ENCODE peak calls at places on chromosomes 12 and 14, in four cellular contexts. One of them, this sample, is unnamed.

GRCh38 chr12:47811070-47811391 is 8.7 kb downstream of the HDAC7 start:
- DNase-seq in neuronal stem cell: no peak
- DNase-seq in IMR-90: no peak
- DNase-seq in H1: no peak
- DNase-seq in this sample: peak

GRCh38 chr14:77355811-77356210 is 21.1 kb downstream of the TMED8 start:
- DNase-seq in neuronal stem cell: no peak
- DNase-seq in IMR-90: no peak
- DNase-seq in H1: no peak
- DNase-seq in this sample: no peak

GRCh38 chr12:124398578-124399227 is 103.8 kb downstream of the RFLNA start:
- DNase-seq in neuronal stem cell: no peak
- DNase-seq in IMR-90: no peak
- DNase-seq in H1: no peak
- DNase-seq in this sample: no peak

GRCh38 chr12:56032006-56032405 is 9.7 kb upstream of the RPS26 start:
- DNase-seq in neuronal stem cell: no peak
- DNase-seq in IMR-90: no peak
- DNase-seq in H1: no peak
- DNase-seq in this sample: no peak

GRCh38 chr12:118034429-118035193 is 18.1 kb downstream of the RFC5 start:
- DNase-seq in neuronal stem cell: no peak
- DNase-seq in IMR-90: peak
- DNase-seq in H1: no peak
- DNase-seq in this sample: peak

GRCh38 chr12:123924539-123924938 is 48.1 kb downstream of the CCDC92 start:
- DNase-seq in neuronal stem cell: no peak
- DNase-seq in IMR-90: no peak
- DNase-seq in H1: no peak
- DNase-seq in this sample: no peak

GRCh38 chr14:22848391-22849164 is 12.2 kb downstream of the MMP14 start:
- DNase-seq in neuronal stem cell: no peak
- DNase-seq in IMR-90: peak
- DNase-seq in H1: no peak
- DNase-seq in this sample: peak

GRCh38 chr12:48003226-48004038 is 844 bp downstream of the COL2A1 start:
- DNase-seq in neuronal stem cell: peak
- DNase-seq in IMR-90: no peak
- DNase-seq in H1: no peak
- DNase-seq in this sample: no peak

GRCh38 chr14:96673706-96674105 is 123.5 kb upstream of the VRK1 start:
- DNase-seq in neuronal stem cell: no peak
- DNase-seq in IMR-90: no peak
- DNase-seq in H1: no peak
- DNase-seq in this sample: no peak

GRCh38 chr14:58677525-58677924 is 39.8 kb downstream of the DACT1 start:
- DNase-seq in neuronal stem cell: no peak
- DNase-seq in IMR-90: no peak
- DNase-seq in H1: no peak
- DNase-seq in this sample: no peak

GRCh38 chr12:92784356-92784755 is 81.6 kb downstream of the PLEKHG7 start:
- DNase-seq in neuronal stem cell: no peak
- DNase-seq in IMR-90: peak
- DNase-seq in H1: no peak
- DNase-seq in this sample: no peak

GRCh38 chr12:46256942-46257341 is 11.9 kb downstream of the SLC38A1 start:
- DNase-seq in neuronal stem cell: no peak
- DNase-seq in IMR-90: no peak
- DNase-seq in H1: no peak
- DNase-seq in this sample: no peak
- H2BK120ac ChIP-seq in neuronal stem cell: no peak
- H2BK120ac ChIP-seq in IMR-90: no peak
- H2BK120ac ChIP-seq in H1: no peak
- H2BK120ac ChIP-seq in this sample: no peak

DNA sequence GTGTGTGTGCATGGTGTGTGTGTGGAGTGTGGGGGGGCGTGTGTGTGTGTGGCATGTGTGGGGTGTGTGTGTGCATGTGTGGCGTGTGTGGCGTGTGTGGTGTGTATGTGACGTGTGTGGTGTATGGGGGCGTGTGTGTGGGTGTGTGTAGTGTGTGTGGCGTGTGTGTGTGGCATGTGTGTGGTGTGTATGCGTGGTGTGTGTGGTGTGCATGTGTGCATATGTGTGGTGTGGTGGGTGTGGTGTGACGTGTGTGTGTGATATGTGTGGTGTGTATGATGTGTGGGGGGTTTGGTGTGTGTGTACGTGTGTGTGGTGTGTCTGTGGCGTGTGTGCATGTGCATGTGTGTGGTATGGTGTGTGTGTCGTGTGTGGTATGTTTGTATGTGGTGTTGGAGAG is 24.1 kb upstream of the CMKLR1 start:
- DNase-seq in neuronal stem cell: no peak
- DNase-seq in IMR-90: no peak
- DNase-seq in H1: no peak
- DNase-seq in this sample: no peak
- H3K4ac ChIP-seq in neuronal stem cell: no peak
- H3K4ac ChIP-seq in IMR-90: no peak
- H3K4ac ChIP-seq in H1: no peak
- H3K4ac ChIP-seq in this sample: no peak

GRCh38 chr12:7923241-7924236 is 12.4 kb downstream of the SLC2A3 start:
- DNase-seq in neuronal stem cell: no peak
- DNase-seq in IMR-90: no peak
- DNase-seq in H1: no peak
- DNase-seq in this sample: no peak

GRCh38 chr12:7933255-7933726 is 2.7 kb downstream of the SLC2A3 start:
- DNase-seq in neuronal stem cell: peak
- DNase-seq in IMR-90: peak
- DNase-seq in H1: peak
- DNase-seq in this sample: peak

GRCh38 chr12:7929069-7929792 is 6.8 kb downstream of the SLC2A3 start:
- DNase-seq in neuronal stem cell: no peak
- DNase-seq in IMR-90: no peak
- DNase-seq in H1: no peak
- DNase-seq in this sample: no peak

GRCh38 chr12:7927470-7927869 is 8.5 kb downstream of the SLC2A3 start:
- DNase-seq in neuronal stem cell: no peak
- DNase-seq in IMR-90: no peak
- DNase-seq in H1: no peak
- DNase-seq in this sample: no peak
- H3K18ac ChIP-seq in neuronal stem cell: no peak
- H3K18ac ChIP-seq in IMR-90: no peak
- H3K18ac ChIP-seq in H1: no peak
- H3K18ac ChIP-seq in this sample: no peak

GRCh38 chr12:110258466-110258865 is 22.6 kb upstream of the ATP2A2 start:
- DNase-seq in neuronal stem cell: no peak
- DNase-seq in IMR-90: no peak
- DNase-seq in H1: no peak
- DNase-seq in this sample: no peak

GRCh38 chr12:110256780-110257431 is 24.1 kb upstream of the ATP2A2 start:
- DNase-seq in neuronal stem cell: no peak
- DNase-seq in IMR-90: no peak
- DNase-seq in H1: no peak
- DNase-seq in this sample: no peak

GRCh38 chr12:110252716-110253115 is 28.3 kb upstream of the ATP2A2 start:
- DNase-seq in neuronal stem cell: no peak
- DNase-seq in IMR-90: no peak
- DNase-seq in H1: no peak
- DNase-seq in this sample: no peak

GRCh38 chr12:110253176-110253575 is 27.9 kb upstream of the ATP2A2 start:
- DNase-seq in neuronal stem cell: no peak
- DNase-seq in IMR-90: peak
- DNase-seq in H1: no peak
- DNase-seq in this sample: no peak

GRCh38 chr12:110254971-110255540 is 26.0 kb upstream of the ATP2A2 start:
- DNase-seq in neuronal stem cell: no peak
- DNase-seq in IMR-90: no peak
- DNase-seq in H1: no peak
- DNase-seq in this sample: no peak
- H2BK120ac ChIP-seq in neuronal stem cell: no peak
- H2BK120ac ChIP-seq in IMR-90: no peak
- H2BK120ac ChIP-seq in H1: no peak
- H2BK120ac ChIP-seq in this sample: no peak

GRCh38 chr12:52005218-52005902 is 1.4 kb upstream of the TAMALIN start:
- DNase-seq in neuronal stem cell: no peak
- DNase-seq in IMR-90: no peak
- DNase-seq in H1: no peak
- DNase-seq in this sample: no peak

GRCh38 chr12:52007158-52007921 is 594 bp downstream of the TAMALIN start:
- DNase-seq in neuronal stem cell: no peak
- DNase-seq in IMR-90: no peak
- DNase-seq in H1: no peak
- DNase-seq in this sample: no peak

GRCh38 chr12:52006726-52007157 is at the start of gene TAMALIN:
- DNase-seq in neuronal stem cell: peak
- DNase-seq in IMR-90: peak
- DNase-seq in H1: no peak
- DNase-seq in this sample: peak

GRCh38 chr12:52007982-52008510 is 1.3 kb downstream of the TAMALIN start:
- DNase-seq in neuronal stem cell: no peak
- DNase-seq in IMR-90: no peak
- DNase-seq in H1: no peak
- DNase-seq in this sample: no peak

GRCh38 chr12:52005903-52006703 is 643 bp upstream of the TAMALIN start:
- DNase-seq in neuronal stem cell: no peak
- DNase-seq in IMR-90: no peak
- DNase-seq in H1: no peak
- DNase-seq in this sample: peak
- H3K4ac ChIP-seq in neuronal stem cell: no peak
- H3K4ac ChIP-seq in IMR-90: no peak
- H3K4ac ChIP-seq in H1: no peak
- H3K4ac ChIP-seq in this sample: no peak

GRCh38 chr12:8906781-8907180 is 7.5 kb upstream of the PHC1 start:
- DNase-seq in neuronal stem cell: no peak
- DNase-seq in IMR-90: no peak
- DNase-seq in H1: no peak
- DNase-seq in this sample: no peak
- H3K18ac ChIP-seq in neuronal stem cell: no peak
- H3K18ac ChIP-seq in IMR-90: no peak
- H3K18ac ChIP-seq in H1: peak
- H3K18ac ChIP-seq in this sample: peak

GRCh38 chr14:68608235-68608962 is 184.5 kb downstream of the ZFP36L1 start:
- DNase-seq in neuronal stem cell: no peak
- DNase-seq in IMR-90: no peak
- DNase-seq in H1: no peak
- DNase-seq in this sample: no peak

GRCh38 chr14:68609012-68609411 is 183.9 kb downstream of the ZFP36L1 start:
- DNase-seq in neuronal stem cell: no peak
- DNase-seq in IMR-90: no peak
- DNase-seq in H1: no peak
- DNase-seq in this sample: no peak

GRCh38 chr14:68606644-68607043 is 186.2 kb downstream of the ZFP36L1 start:
- DNase-seq in neuronal stem cell: no peak
- DNase-seq in IMR-90: no peak
- DNase-seq in H1: no peak
- DNase-seq in this sample: no peak

GRCh38 chr14:68607081-68607851 is 185.6 kb downstream of the ZFP36L1 start:
- DNase-seq in neuronal stem cell: no peak
- DNase-seq in IMR-90: peak
- DNase-seq in H1: no peak
- DNase-seq in this sample: peak

GRCh38 chr14:68607852-68608232 is 185.0 kb downstream of the ZFP36L1 start:
- DNase-seq in neuronal stem cell: no peak
- DNase-seq in IMR-90: no peak
- DNase-seq in H1: no peak
- DNase-seq in this sample: no peak
- H2BK120ac ChIP-seq in neuronal stem cell: peak
- H2BK120ac ChIP-seq in IMR-90: peak
- H2BK120ac ChIP-seq in H1: no peak
- H2BK120ac ChIP-seq in this sample: no peak

DNA sequence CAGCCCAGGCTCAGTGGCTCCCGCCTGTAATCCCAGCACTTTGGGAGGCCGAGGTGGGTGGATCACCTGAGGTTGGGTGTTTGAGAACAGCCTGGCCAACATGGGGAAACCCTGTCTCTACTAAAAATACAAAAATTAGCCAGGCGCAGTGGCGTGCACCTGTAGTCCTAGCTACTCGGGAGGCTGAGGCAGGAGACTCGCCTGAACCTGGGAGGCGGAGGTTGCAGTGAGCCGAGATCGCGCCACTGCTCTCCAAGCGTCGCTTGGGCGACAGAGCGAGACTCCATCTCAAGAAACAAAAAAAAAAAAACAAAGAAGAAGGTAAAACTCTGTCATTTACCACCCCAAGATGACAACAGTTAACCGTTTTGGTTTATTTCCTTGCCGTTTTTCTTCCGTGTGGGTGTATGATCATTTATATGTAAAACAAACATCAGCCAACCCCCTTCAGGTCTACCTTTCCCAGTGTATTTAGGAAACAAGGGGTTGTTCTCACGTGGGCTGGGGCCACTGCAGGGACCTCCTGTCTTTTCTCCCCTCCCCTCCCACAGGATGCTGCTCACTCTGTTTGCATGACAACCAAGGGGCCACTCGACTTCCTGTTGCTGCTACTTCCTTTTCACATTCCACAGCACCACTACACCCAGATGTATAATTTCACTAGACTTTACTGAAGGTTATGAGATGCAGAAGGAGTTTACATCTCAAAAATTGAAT is 13.6 kb downstream of the TTC9 start:
- DNase-seq in neuronal stem cell: no peak
- DNase-seq in IMR-90: no peak
- DNase-seq in H1: no peak
- DNase-seq in this sample: peak
- H3K4ac ChIP-seq in neuronal stem cell: no peak
- H3K4ac ChIP-seq in IMR-90: no peak
- H3K4ac ChIP-seq in H1: no peak
- H3K4ac ChIP-seq in this sample: no peak

This sample was measured in mesendoderm.